ENCODE peak calls at places on chromosome 14, in nine cellular contexts. F, C, U, A, S, Y, N, H and V are unnamed samples.

GRCh38 chr14:98984719-98985041 is 287.3 kb downstream of the BCL11B start:
- DNase-seq in F (no peak), C (no peak), U (no peak), A (no peak), S (peak), Y (peak), N (peak), H (peak), V (no peak)

GRCh38 chr14:26794731-26795130 is 196.9 kb upstream of the NOVA1 start:
- DNase-seq in F (no peak), C (no peak), U (no peak), A (no peak), S (no peak), Y (no peak), N (no peak), H (no peak), V (no peak)

GRCh38 chr14:84006643-84007137 is 1523.3 kb upstream of the FLRT2 start:
- DNase-seq in F (no peak), C (no peak), U (peak), A (no peak), S (no peak), Y (no peak), N (no peak), H (no peak), V (no peak)

GRCh38 chr14:23207146-23207540 is 23.7 kb upstream of the SLC7A8 start:
- DNase-seq in F (no peak), C (no peak), U (no peak), A (no peak), S (no peak), Y (no peak), N (no peak), H (no peak), V (no peak)

GRCh38 chr14:60632257-60632656 is 17.0 kb downstream of the SIX1 start:
- DNase-seq in F (no peak), C (no peak), U (no peak), A (no peak), S (no peak), Y (no peak), N (no peak), H (no peak), V (no peak)

GRCh38 chr14:61150851-61151250 is 130.3 kb downstream of the TMEM30B start:
- DNase-seq in F (no peak), C (no peak), U (no peak), A (no peak), S (no peak), Y (no peak), N (no peak), H (no peak), V (no peak)

GRCh38 chr14:53932966-53933365 is 23.7 kb downstream of the BMP4 start:
- DNase-seq in F (no peak), C (no peak), U (no peak), A (no peak), S (no peak), Y (no peak), N (no peak), H (no peak), V (no peak)

GRCh38 chr14:56561586-56561985 is 18.0 kb upstream of the TMEM260 start:
- DNase-seq in F (no peak), C (no peak), U (no peak), A (no peak), S (no peak), Y (no peak), N (no peak), H (no peak), V (no peak)

GRCh38 chr14:28761438-28762289 is 4.9 kb upstream of the FOXG1 start:
- DNase-seq in F (no peak), C (no peak), U (no peak), A (no peak), S (no peak), Y (no peak), N (no peak), H (no peak), V (no peak)

GRCh38 chr14:22434030-22434429 is 155.0 kb downstream of the DAD1 start:
- DNase-seq in F (no peak), C (no peak), U (no peak), A (no peak), S (no peak), Y (no peak), N (no peak), H (no peak), V (no peak)

GRCh38 chr14:54182419-54183040 is 214.3 kb upstream of the CDKN3 start:
- DNase-seq in F (no peak), C (no peak), U (no peak), A (no peak), S (no peak), Y (no peak), N (no peak), H (no peak), V (no peak)

GRCh38 chr14:99038401-99038800 is 233.6 kb downstream of the BCL11B start:
- DNase-seq in F (no peak), C (no peak), U (no peak), A (no peak), S (no peak), Y (no peak), N (no peak), H (no peak), V (no peak)

GRCh38 chr14:79732911-79733310 is 478.4 kb downstream of the DIO2 start:
- DNase-seq in F (no peak), C (no peak), U (no peak), A (no peak), S (no peak), Y (no peak), N (no peak), H (no peak), V (no peak)

GRCh38 chr14:54730156-54730961 is 163.4 kb downstream of the SAMD4A start:
- DNase-seq in F (no peak), C (no peak), U (no peak), A (no peak), S (no peak), Y (no peak), N (peak), H (peak), V (no peak)

GRCh38 chr14:66043921-66044320 is 442.2 kb upstream of the CCDC196 start:
- DNase-seq in F (no peak), C (no peak), U (no peak), A (no peak), S (no peak), Y (no peak), N (no peak), H (no peak), V (no peak)

GRCh38 chr14:72812292-72812851 is 81.5 kb downstream of the DPF3 start:
- DNase-seq in F (no peak), C (peak), U (peak), A (peak), S (no peak), Y (no peak), N (no peak), H (no peak), V (peak)

GRCh38 chr14:56498112-56498511 is 81.5 kb upstream of the TMEM260 start:
- DNase-seq in F (no peak), C (no peak), U (no peak), A (no peak), S (no peak), Y (no peak), N (no peak), H (no peak), V (no peak)

GRCh38 chr14:64788706-64789105 is 84.5 kb downstream of the PLEKHG3 start:
- DNase-seq in F (no peak), C (no peak), U (no peak), A (peak), S (no peak), Y (no peak), N (no peak), H (no peak), V (no peak)

GRCh38 chr14:68248481-68249255 is 429.1 kb downstream of the RAD51B start:
- DNase-seq in F (no peak), C (peak), U (peak), A (peak), S (peak), Y (no peak), N (peak), H (no peak), V (no peak)

GRCh38 chr14:34851395-34851794 is 23.8 kb downstream of the BAZ1A start:
- DNase-seq in F (no peak), C (no peak), U (no peak), A (no peak), S (no peak), Y (no peak), N (no peak), H (no peak), V (no peak)

GRCh38 chr14:20492486-20492885 is 12.9 kb upstream of the RNASE10 start:
- DNase-seq in F (no peak), C (no peak), U (no peak), A (no peak), S (no peak), Y (no peak), N (no peak), H (no peak), V (no peak)

GRCh38 chr14:38731962-38732361 is 371.1 kb downstream of the SEC23A start:
- DNase-seq in F (no peak), C (no peak), U (no peak), A (no peak), S (no peak), Y (no peak), N (no peak), H (no peak), V (no peak)

GRCh38 chr14:66606826-66607225 is 98.9 kb downstream of the GPHN start:
- DNase-seq in F (no peak), C (no peak), U (no peak), A (no peak), S (no peak), Y (no peak), N (no peak), H (no peak), V (no peak)

GRCh38 chr14:61103541-61104339 is 122.7 kb downstream of the SLC38A6 start:
- DNase-seq in F (no peak), C (no peak), U (no peak), A (peak), S (no peak), Y (no peak), N (no peak), H (no peak), V (no peak)

GRCh38 chr14:57835751-57836150 is 30.1 kb downstream of the SLC35F4 start:
- DNase-seq in F (no peak), C (no peak), U (no peak), A (no peak), S (no peak), Y (no peak), N (no peak), H (no peak), V (no peak)

GRCh38 chr14:22333408-22334274 is 255.4 kb downstream of the DAD1 start:
- DNase-seq in F (peak), C (no peak), U (no peak), A (no peak), S (no peak), Y (peak), N (no peak), H (no peak), V (no peak)

GRCh38 chr14:61153436-61153835 is 127.7 kb downstream of the TMEM30B start:
- DNase-seq in F (no peak), C (no peak), U (peak), A (no peak), S (no peak), Y (no peak), N (no peak), H (no peak), V (no peak)

GRCh38 chr14:58772814-58773620 is 135.3 kb downstream of the DACT1 start:
- DNase-seq in F (no peak), C (no peak), U (peak), A (no peak), S (no peak), Y (no peak), N (no peak), H (no peak), V (no peak)

GRCh38 chr14:61322799-61323290 is 1.5 kb downstream of the PRKCH start:
- DNase-seq in F (peak), C (no peak), U (peak), A (no peak), S (peak), Y (no peak), N (peak), H (no peak), V (no peak)

GRCh38 chr14:85573406-85573805 is 43.5 kb downstream of the FLRT2 start:
- DNase-seq in F (no peak), C (no peak), U (no peak), A (no peak), S (no peak), Y (no peak), N (no peak), H (no peak), V (no peak)

GRCh38 chr14:32908487-32909084 is 30.1 kb upstream of the NPAS3 start:
- DNase-seq in F (no peak), C (no peak), U (no peak), A (no peak), S (no peak), Y (no peak), N (no peak), H (no peak), V (no peak)

GRCh38 chr14:23608454-23608853 is 27.7 kb upstream of the DHRS2 start:
- DNase-seq in F (no peak), C (peak), U (no peak), A (no peak), S (no peak), Y (no peak), N (no peak), H (no peak), V (peak)

GRCh38 chr14:68147331-68147730 is 327.8 kb downstream of the RAD51B start:
- DNase-seq in F (no peak), C (no peak), U (no peak), A (no peak), S (no peak), Y (no peak), N (no peak), H (no peak), V (no peak)

GRCh38 chr14:73245401-73246325 is 8.4 kb downstream of the PAPLN start:
- DNase-seq in F (no peak), C (peak), U (no peak), A (no peak), S (peak), Y (peak), N (peak), H (peak), V (peak)

GRCh38 chr14:50714452-50715073 is 46.5 kb upstream of the SAV1 start:
- DNase-seq in F (no peak), C (no peak), U (peak), A (no peak), S (peak), Y (no peak), N (no peak), H (no peak), V (no peak)

GRCh38 chr14:103811189-103811588 is 36.2 kb downstream of the PPP1R13B start:
- DNase-seq in F (no peak), C (no peak), U (no peak), A (no peak), S (no peak), Y (no peak), N (no peak), H (no peak), V (no peak)

GRCh38 chr14:103803661-103804060 is 43.7 kb downstream of the PPP1R13B start:
- DNase-seq in F (no peak), C (no peak), U (no peak), A (no peak), S (no peak), Y (no peak), N (no peak), H (no peak), V (no peak)

GRCh38 chr14:103805708-103806107 is 41.7 kb downstream of the PPP1R13B start:
- DNase-seq in F (no peak), C (no peak), U (no peak), A (no peak), S (no peak), Y (no peak), N (no peak), H (no peak), V (no peak)

GRCh38 chr14:103808403-103809001 is 38.9 kb downstream of the PPP1R13B start:
- DNase-seq in F (peak), C (peak), U (peak), A (peak), S (peak), Y (peak), N (peak), H (peak), V (peak)

DNA sequence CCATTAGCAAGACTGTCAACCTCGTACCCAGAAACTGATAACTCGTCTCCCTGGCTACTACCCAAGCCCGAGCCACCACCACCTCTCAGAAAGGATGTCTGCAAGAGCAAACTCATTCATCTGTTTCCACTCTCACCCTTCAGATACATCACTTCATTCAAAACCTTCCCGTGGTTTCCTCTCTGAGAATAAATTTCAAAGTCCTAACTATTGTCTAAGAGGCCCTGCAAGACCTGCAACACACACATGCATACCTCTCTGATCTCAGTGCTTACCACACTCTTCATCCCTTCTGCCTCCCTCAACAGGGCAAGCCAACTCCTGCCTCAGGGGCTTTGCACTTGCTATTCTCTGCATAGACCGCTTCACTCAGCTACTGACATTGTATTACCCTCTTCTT is 40.6 kb downstream of the PPP1R13B start:
- DNase-seq in F (no peak), C (no peak), U (peak), A (no peak), S (no peak), Y (no peak), N (no peak), H (no peak), V (no peak)
- H3K27ac ChIP-seq in F (no peak), C (no peak), U (peak), A (no peak), S (no peak), Y (no peak), N (no peak), H (no peak), V (no peak)

DNA sequence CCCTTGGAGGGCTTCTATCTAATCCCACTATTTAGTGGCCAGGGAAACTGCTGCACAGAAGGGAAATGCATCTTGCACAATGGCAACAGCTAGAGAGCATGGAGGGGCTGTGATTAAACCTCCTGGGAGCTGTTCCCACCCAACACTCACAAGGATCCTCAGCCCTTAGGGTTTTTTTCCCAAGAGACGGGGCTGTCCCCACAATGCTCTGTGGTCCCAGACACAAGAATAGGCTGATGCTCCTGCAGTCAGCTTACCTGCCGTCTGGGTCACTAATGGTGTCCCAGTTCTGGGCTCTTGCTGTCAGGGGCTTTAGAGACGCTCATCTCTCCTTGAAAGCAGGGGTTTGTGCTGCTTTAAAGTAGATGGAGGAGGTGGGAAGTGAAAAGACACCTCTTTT is 4.6 kb downstream of the SERPINA1 start:
- DNase-seq in F (no peak), C (no peak), U (no peak), A (no peak), S (no peak), Y (no peak), N (no peak), H (no peak), V (no peak)
- H3K4me3 ChIP-seq in F (no peak), C (no peak), U (no peak), A (no peak), S (no peak), Y (no peak), N (no peak), H (no peak), V (no peak)

GRCh38 chr14:77424862-77425261 is 1.5 kb upstream of the NOXRED1 start:
- DNase-seq in F (no peak), C (no peak), U (no peak), A (no peak), S (no peak), Y (no peak), N (no peak), H (no peak), V (no peak)

GRCh38 chr14:77423423-77423822 is at the start of gene NOXRED1:
- DNase-seq in F (no peak), C (no peak), U (no peak), A (no peak), S (no peak), Y (no peak), N (no peak), H (no peak), V (no peak)

GRCh38 chr14:77426396-77426795 is 3.1 kb upstream of the NOXRED1 start:
- DNase-seq in F (no peak), C (no peak), U (no peak), A (no peak), S (no peak), Y (no peak), N (no peak), H (no peak), V (no peak)

DNA sequence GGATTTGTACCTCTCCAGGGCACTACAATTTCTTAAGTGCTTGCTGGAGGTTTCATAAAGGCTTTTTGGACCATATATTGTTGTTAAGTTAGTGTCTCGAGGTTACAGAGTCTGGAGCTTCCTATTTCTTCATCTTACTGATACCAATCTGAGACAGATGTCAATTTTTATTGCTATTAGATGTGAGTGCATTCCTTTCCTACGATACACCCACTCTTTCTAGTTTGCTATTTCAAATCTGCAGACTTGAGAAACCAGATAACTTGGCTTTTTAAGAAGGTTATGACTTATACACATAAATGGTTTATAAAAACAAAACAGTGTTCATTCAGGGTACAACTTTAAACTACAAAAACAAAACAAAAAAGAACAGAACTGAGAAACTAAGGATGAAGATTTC is 2.1 kb downstream of the NOXRED1 start:
- DNase-seq in F (no peak), C (no peak), U (no peak), A (no peak), S (no peak), Y (no peak), N (no peak), H (no peak), V (no peak)
- H3K27ac ChIP-seq in F (no peak), C (no peak), U (no peak), A (no peak), S (no peak), Y (no peak), N (no peak), H (no peak), V (no peak)

GRCh38 chr14:89571502-89571901 is 154.5 kb upstream of the FOXN3 start:
- DNase-seq in F (no peak), C (no peak), U (no peak), A (no peak), S (no peak), Y (no peak), N (no peak), H (no peak), V (no peak)

GRCh38 chr14:89575386-89576061 is 158.5 kb upstream of the FOXN3 start:
- DNase-seq in F (no peak), C (no peak), U (no peak), A (no peak), S (no peak), Y (no peak), N (no peak), H (no peak), V (no peak)

GRCh38 chr14:89574420-89574819 is 157.4 kb upstream of the FOXN3 start:
- DNase-seq in F (no peak), C (no peak), U (no peak), A (no peak), S (no peak), Y (no peak), N (no peak), H (no peak), V (no peak)

GRCh38 chr14:89573399-89573657 is 156.3 kb upstream of the FOXN3 start:
- DNase-seq in F (no peak), C (no peak), U (no peak), A (no peak), S (no peak), Y (no peak), N (no peak), H (no peak), V (no peak)

DNA sequence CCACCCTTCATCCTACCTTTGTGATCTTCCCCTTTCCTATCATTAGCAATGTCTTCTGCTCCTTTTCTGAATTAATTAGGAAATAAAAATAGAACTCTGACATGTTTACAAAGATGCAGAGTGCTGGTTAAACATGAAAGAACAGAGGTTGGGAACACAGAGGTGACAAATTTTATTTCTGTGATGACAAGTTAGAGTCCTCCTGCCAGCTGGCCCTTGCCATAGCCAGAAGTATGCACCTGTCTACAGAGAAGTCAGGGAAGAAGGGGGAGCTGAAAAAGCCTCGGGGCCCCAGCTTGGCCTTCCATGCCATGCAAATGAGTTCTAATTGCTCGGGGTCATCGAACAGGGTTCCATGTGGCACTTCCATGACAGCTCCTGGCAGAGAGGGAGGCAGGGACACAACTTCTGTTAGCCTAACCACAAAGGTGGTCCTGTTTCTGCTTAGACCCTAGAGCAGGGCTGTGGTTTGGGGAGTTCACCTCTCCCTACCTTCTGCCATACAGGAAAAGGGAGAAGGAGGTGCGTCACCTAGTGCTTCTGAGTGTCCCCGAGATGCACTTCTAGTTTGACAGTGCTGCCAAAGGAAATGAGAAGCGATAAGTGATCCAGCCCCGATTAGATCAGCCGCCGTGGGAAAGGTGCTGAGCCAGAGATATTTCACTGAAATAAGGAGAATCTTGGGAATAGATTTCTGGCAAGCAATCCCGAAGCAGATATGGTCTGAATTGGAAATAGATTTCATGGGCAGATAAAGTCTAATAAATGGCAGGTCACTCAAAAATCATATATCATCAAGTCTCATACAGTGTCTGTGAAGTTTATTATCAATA is 155.7 kb upstream of the FOXN3 start:
- DNase-seq in F (peak), C (no peak), U (no peak), A (no peak), S (no peak), Y (no peak), N (no peak), H (no peak), V (no peak)
- H3K4me3 ChIP-seq in F (no peak), C (no peak), U (no peak), A (no peak), S (no peak), Y (no peak), N (no peak), H (peak), V (no peak)